ENCODE peak calls at places on chromosomes 7 and 10, in seven cellular contexts. B, J, S, F, G, T and E are unnamed samples.

GRCh38 chr10:28241766-28242399 is 61.0 kb downstream of the MPP7 start:
- DNase-seq in B (peak), J (peak), S (peak), F (peak), G (peak), T (no peak), E (no peak)

GRCh38 chr7:6026011-6026819 is 5.0 kb upstream of the ANKRD61 start:
- DNase-seq in B (peak), J (peak), S (peak), F (peak), G (no peak), T (no peak), E (no peak)

GRCh38 chr10:15510963-15511362 is 139.9 kb upstream of the FAM171A1 start:
- DNase-seq in B (no peak), J (no peak), S (no peak), F (no peak), G (no peak), T (no peak), E (no peak)

GRCh38 chr10:130441041-130441440 is 304.9 kb downstream of the GLRX3 start:
- DNase-seq in B (no peak), J (no peak), S (no peak), F (no peak), G (no peak), T (no peak), E (no peak)

GRCh38 chr7:137990251-137990901 is 11.5 kb downstream of the CREB3L2 start:
- DNase-seq in B (peak), J (no peak), S (no peak), F (peak), G (no peak), T (no peak), E (peak)

GRCh38 chr7:107059468-107059867 is 15.0 kb downstream of the PRKAR2B start:
- DNase-seq in B (no peak), J (no peak), S (no peak), F (no peak), G (no peak), T (no peak), E (no peak)

GRCh38 chr7:107039199-107039900 is 5.2 kb upstream of the PRKAR2B start:
- DNase-seq in B (no peak), J (no peak), S (no peak), F (no peak), G (no peak), T (no peak), E (no peak)

GRCh38 chr7:45684910-45685618 is 110.9 kb downstream of the ADCY1 start:
- DNase-seq in B (no peak), J (no peak), S (no peak), F (no peak), G (no peak), T (no peak), E (no peak)

GRCh38 chr10:21364196-21365114 is 161.0 kb downstream of the SKIDA1 start:
- DNase-seq in B (peak), J (no peak), S (no peak), F (peak), G (peak), T (no peak), E (no peak)

GRCh38 chr7:88758355-88759215 is 915 bp upstream of the ZNF804B start:
- DNase-seq in B (peak), J (no peak), S (no peak), F (no peak), G (no peak), T (peak), E (no peak)

GRCh38 chr10:73117976-73118743 is 7.9 kb downstream of the NUDT13 start:
- DNase-seq in B (peak), J (no peak), S (no peak), F (peak), G (peak), T (no peak), E (peak)

GRCh38 chr7:133082390-133082766 is 488 bp upstream of the CHCHD3 start:
- DNase-seq in B (no peak), J (no peak), S (no peak), F (no peak), G (no peak), T (no peak), E (no peak)

GRCh38 chr10:62805139-62806092 is 896 bp downstream of the ADO start:
- DNase-seq in B (peak), J (peak), S (no peak), F (peak), G (no peak), T (peak), E (no peak)

GRCh38 chr10:114100848-114101741 is 57.4 kb downstream of the ADRB1 start:
- DNase-seq in B (peak), J (no peak), S (no peak), F (no peak), G (no peak), T (no peak), E (no peak)

GRCh38 chr10:1589257-1589656 is 148.1 kb downstream of the ADARB2 start:
- DNase-seq in B (no peak), J (no peak), S (no peak), F (no peak), G (no peak), T (peak), E (no peak)

GRCh38 chr7:80428161-80429054 is 83.5 kb downstream of the GNAT3 start:
- DNase-seq in B (peak), J (no peak), S (no peak), F (peak), G (peak), T (no peak), E (no peak)

GRCh38 chr7:127828843-127829502 is 177.0 kb downstream of the SND1 start:
- DNase-seq in B (no peak), J (peak), S (no peak), F (no peak), G (no peak), T (no peak), E (no peak)

GRCh38 chr7:74452748-74453320 is 872 bp upstream of the GTF2IRD1 start:
- DNase-seq in B (peak), J (no peak), S (peak), F (peak), G (no peak), T (no peak), E (peak)

GRCh38 chr7:116834815-116835533 is 27.4 kb upstream of the CAPZA2 start:
- DNase-seq in B (peak), J (no peak), S (no peak), F (peak), G (no peak), T (no peak), E (peak)

GRCh38 chr10:118447478-118447877 is 105.4 kb upstream of the FAM204A start:
- DNase-seq in B (peak), J (no peak), S (no peak), F (peak), G (no peak), T (no peak), E (no peak)

GRCh38 chr7:105978035-105978434 is 15.0 kb downstream of the CDHR3 start:
- DNase-seq in B (no peak), J (no peak), S (no peak), F (no peak), G (no peak), T (no peak), E (no peak)

GRCh38 chr7:24762771-24763170 is 5.5 kb upstream of the GSDME start:
- DNase-seq in B (no peak), J (no peak), S (no peak), F (no peak), G (no peak), T (no peak), E (no peak)

GRCh38 chr10:109214916-109215740 is 708.2 kb downstream of the XPNPEP1 start:
- DNase-seq in B (no peak), J (no peak), S (no peak), F (no peak), G (no peak), T (no peak), E (no peak)

GRCh38 chr7:48180981-48181380 is 9.7 kb downstream of the ABCA13 start:
- DNase-seq in B (no peak), J (no peak), S (no peak), F (no peak), G (no peak), T (no peak), E (no peak)

GRCh38 chr7:3157541-3158287 is 114.0 kb upstream of the CARD11 start:
- DNase-seq in B (peak), J (no peak), S (no peak), F (no peak), G (no peak), T (no peak), E (no peak)

GRCh38 chr7:81626008-81626407 is 143.8 kb downstream of the HGF start:
- DNase-seq in B (peak), J (no peak), S (no peak), F (no peak), G (no peak), T (no peak), E (no peak)

GRCh38 chr10:98344589-98345038 is 70.4 kb downstream of the PYROXD2 start:
- DNase-seq in B (peak), J (peak), S (no peak), F (no peak), G (no peak), T (no peak), E (no peak)

GRCh38 chr7:99379043-99379577 is 4.6 kb downstream of the ARPC1B start:
- DNase-seq in B (peak), J (peak), S (no peak), F (peak), G (no peak), T (no peak), E (no peak)

GRCh38 chr10:14074062-14074884 is 256.5 kb downstream of the FRMD4A start:
- DNase-seq in B (peak), J (no peak), S (no peak), F (peak), G (peak), T (peak), E (peak)

GRCh38 chr10:131213651-131214505 is 97.6 kb downstream of the TCERG1L start:
- DNase-seq in B (no peak), J (no peak), S (no peak), F (no peak), G (no peak), T (no peak), E (no peak)

GRCh38 chr7:82164813-82165212 is 278.8 kb downstream of the CACNA2D1 start:
- DNase-seq in B (peak), J (no peak), S (no peak), F (peak), G (no peak), T (no peak), E (no peak)

GRCh38 chr10:107398115-107398514 is 233.6 kb upstream of the SORCS1 start:
- DNase-seq in B (no peak), J (no peak), S (no peak), F (no peak), G (no peak), T (no peak), E (no peak)

GRCh38 chr10:74967850-74968620 is 141.6 kb downstream of the KAT6B start:
- DNase-seq in B (no peak), J (no peak), S (no peak), F (no peak), G (no peak), T (no peak), E (no peak)

GRCh38 chr10:93652857-93653256 is 40.5 kb downstream of the PDE6C start:
- DNase-seq in B (peak), J (no peak), S (no peak), F (peak), G (no peak), T (no peak), E (no peak)

GRCh38 chr10:46223064-46223480 is 63.7 kb upstream of the ANTXRL start:
- DNase-seq in B (no peak), J (peak), S (no peak), F (no peak), G (no peak), T (no peak), E (no peak)

GRCh38 chr10:62099299-62099698 is 169.3 kb downstream of the RTKN2 start:
- DNase-seq in B (no peak), J (no peak), S (no peak), F (no peak), G (no peak), T (no peak), E (no peak)

GRCh38 chr7:134865001-134865845 is 85.8 kb downstream of the CALD1 start:
- DNase-seq in B (peak), J (no peak), S (peak), F (no peak), G (no peak), T (no peak), E (no peak)

GRCh38 chr10:13959443-13960359 is 371.0 kb downstream of the FRMD4A start:
- DNase-seq in B (no peak), J (no peak), S (no peak), F (no peak), G (no peak), T (no peak), E (no peak)

GRCh38 chr10:73850205-73850604 is 24.1 kb downstream of the CAMK2G start:
- DNase-seq in B (no peak), J (no peak), S (no peak), F (no peak), G (no peak), T (no peak), E (no peak)

GRCh38 chr10:122648599-122649428 is 50.8 kb downstream of the C10orf120 start:
- DNase-seq in B (peak), J (peak), S (no peak), F (peak), G (peak), T (peak), E (no peak)

GRCh38 chr10:128927821-128928220 is 539.2 kb upstream of the MGMT start:
- DNase-seq in B (no peak), J (no peak), S (no peak), F (no peak), G (no peak), T (no peak), E (no peak)
- H3K27ac ChIP-seq in B (no peak), J (no peak), S (no peak), F (no peak), G (no peak), T (no peak), E (no peak)

GRCh38 chr7:150400779-150401423 is 21.8 kb downstream of the ZNF775 start:
- DNase-seq in B (no peak), J (no peak), S (no peak), F (no peak), G (no peak), T (peak), E (no peak)

GRCh38 chr7:150398965-150399320 is 19.8 kb downstream of the ZNF775 start:
- DNase-seq in B (no peak), J (no peak), S (no peak), F (no peak), G (no peak), T (no peak), E (no peak)

GRCh38 chr7:150399421-150399820 is 20.3 kb downstream of the ZNF775 start:
- DNase-seq in B (no peak), J (no peak), S (no peak), F (no peak), G (no peak), T (no peak), E (no peak)

GRCh38 chr7:150401424-150401790 is 22.3 kb downstream of the ZNF775 start:
- DNase-seq in B (no peak), J (no peak), S (no peak), F (no peak), G (no peak), T (no peak), E (no peak)

GRCh38 chr7:150399861-150400778 is 21.0 kb downstream of the ZNF775 start:
- DNase-seq in B (peak), J (no peak), S (no peak), F (peak), G (no peak), T (no peak), E (no peak)
- H3K27ac ChIP-seq in B (peak), J (no peak), S (no peak), F (no peak), G (no peak), T (no peak), E (no peak)

GRCh38 chr10:71213127-71213616 is 802 bp downstream of the UNC5B start:
- DNase-seq in B (peak), J (peak), S (no peak), F (peak), G (peak), T (peak), E (peak)

GRCh38 chr10:71211053-71211452 is 1.3 kb upstream of the UNC5B start:
- DNase-seq in B (no peak), J (no peak), S (no peak), F (no peak), G (no peak), T (peak), E (no peak)

GRCh38 chr10:71212249-71213126 is at the start of gene UNC5B:
- DNase-seq in B (peak), J (peak), S (peak), F (peak), G (peak), T (peak), E (peak)

GRCh38 chr10:71210031-71210871 is 2.1 kb upstream of the UNC5B start:
- DNase-seq in B (no peak), J (no peak), S (no peak), F (no peak), G (no peak), T (no peak), E (no peak)

DNA sequence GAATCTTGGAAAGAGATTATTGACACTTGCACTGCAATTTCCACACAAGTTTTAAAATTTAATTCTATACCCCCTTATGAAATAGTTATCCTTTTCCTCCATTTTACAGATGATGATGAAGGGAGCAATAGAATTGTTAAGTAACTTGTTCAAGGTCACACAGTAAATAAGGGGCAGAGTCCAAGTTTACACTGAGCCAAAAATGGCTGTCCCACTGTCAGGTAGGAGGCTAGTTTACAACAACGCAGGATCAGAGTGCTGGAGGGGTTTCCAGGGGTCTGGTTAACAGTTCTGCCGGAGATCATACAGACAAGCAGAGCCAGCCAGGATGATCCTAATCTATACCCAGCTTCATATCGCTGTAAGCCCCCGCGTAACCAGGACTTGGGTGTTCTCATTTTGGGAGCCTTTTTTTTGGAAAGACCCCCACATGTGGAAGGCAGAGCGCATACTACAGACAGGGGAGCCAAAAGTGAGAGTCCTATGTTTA is 566 bp upstream of the UNC5B start:
- DNase-seq in B (no peak), J (no peak), S (no peak), F (no peak), G (no peak), T (no peak), E (no peak)
- H3K27ac ChIP-seq in B (no peak), J (no peak), S (no peak), F (no peak), G (peak), T (no peak), E (peak)

GRCh38 chr10:6065845-6066244 is 3.7 kb upstream of the IL2RA start:
- DNase-seq in B (peak), J (no peak), S (no peak), F (no peak), G (no peak), T (no peak), E (no peak)
- H3K27ac ChIP-seq in B (no peak), J (no peak), S (no peak), F (no peak), G (no peak), T (no peak), E (no peak)

GRCh38 chr7:151823783-151824182 is 53.1 kb downstream of the PRKAG2 start:
- DNase-seq in B (no peak), J (no peak), S (no peak), F (no peak), G (no peak), T (no peak), E (no peak)
- H3K27ac ChIP-seq in B (no peak), J (no peak), S (no peak), F (no peak), G (no peak), T (no peak), E (no peak)

DNA sequence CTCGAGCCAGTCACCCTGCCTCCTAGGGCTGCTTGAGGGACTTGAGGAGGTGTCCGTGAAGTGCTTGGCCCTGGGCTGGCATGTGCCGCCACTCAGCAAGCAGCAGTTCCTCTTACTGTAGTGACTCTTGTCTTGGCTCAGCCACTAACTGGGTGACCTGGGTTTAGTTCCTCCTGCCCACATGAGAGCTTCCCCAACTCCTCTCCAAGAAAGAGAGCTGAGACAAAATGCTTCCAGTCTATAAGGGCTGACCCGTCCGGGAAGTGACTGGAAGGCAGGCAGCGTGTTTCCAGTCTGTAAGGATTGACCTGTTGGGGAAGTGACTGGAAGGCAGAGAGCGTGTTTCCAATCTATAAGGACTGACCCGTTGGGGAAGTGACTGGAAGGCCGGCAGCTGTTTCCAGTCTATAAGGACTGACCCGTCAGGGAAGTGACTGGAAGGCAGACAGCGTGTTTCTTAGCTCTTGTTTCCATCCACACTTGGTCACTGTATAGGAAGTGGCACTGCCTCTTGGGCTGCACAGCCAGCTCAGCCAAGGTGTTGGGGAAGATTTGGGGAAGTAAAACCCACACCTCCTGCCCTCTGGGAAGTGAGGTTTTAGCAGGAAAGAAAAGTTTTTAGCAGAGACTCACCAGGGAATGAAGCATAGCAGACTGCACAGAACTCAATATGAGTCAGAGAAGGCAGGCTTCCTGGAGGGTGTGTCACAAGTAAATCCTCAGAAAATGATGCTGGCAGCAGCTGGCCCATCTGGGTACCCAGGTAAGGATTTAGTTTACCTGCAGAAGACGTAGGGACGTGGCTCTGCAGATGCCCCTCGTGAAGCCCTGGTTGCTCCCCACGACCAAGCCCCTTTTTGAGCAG is 53.2 kb upstream of the PPIF start:
- DNase-seq in B (no peak), J (no peak), S (no peak), F (peak), G (no peak), T (no peak), E (peak)
- H3K27ac ChIP-seq in B (peak), J (no peak), S (no peak), F (no peak), G (no peak), T (no peak), E (peak)

GRCh38 chr7:100887955-100888481 is 1.5 kb downstream of the UFSP1 start:
- DNase-seq in B (no peak), J (no peak), S (no peak), F (no peak), G (no peak), T (no peak), E (no peak)
- H3K27ac ChIP-seq in B (peak), J (peak), S (peak), F (no peak), G (peak), T (no peak), E (peak)

GRCh38 chr10:77229704-77230103 is 407.9 kb downstream of the KCNMA1 start:
- DNase-seq in B (no peak), J (no peak), S (no peak), F (no peak), G (no peak), T (no peak), E (no peak)

GRCh38 chr10:77228559-77228958 is 409.0 kb downstream of the KCNMA1 start:
- DNase-seq in B (no peak), J (no peak), S (no peak), F (no peak), G (no peak), T (no peak), E (no peak)

GRCh38 chr10:77231375-77231774 is 406.2 kb downstream of the KCNMA1 start:
- DNase-seq in B (no peak), J (no peak), S (no peak), F (no peak), G (no peak), T (no peak), E (no peak)

GRCh38 chr10:77231884-77232283 is 405.7 kb downstream of the KCNMA1 start:
- DNase-seq in B (no peak), J (no peak), S (no peak), F (no peak), G (no peak), T (no peak), E (no peak)

GRCh38 chr10:77230194-77230593 is 407.4 kb downstream of the KCNMA1 start:
- DNase-seq in B (peak), J (no peak), S (no peak), F (peak), G (no peak), T (no peak), E (no peak)
- H3K27ac ChIP-seq in B (no peak), J (no peak), S (no peak), F (peak), G (no peak), T (no peak), E (no peak)